ENCODE peak calls at places on chromosomes 3 and 15, in five cellular contexts. One of them, this sample, is unnamed.

GRCh38 chr15:93300796-93301195 is 211.8 kb upstream of the RGMA start:
- DNase-seq in WTC11: no peak
- DNase-seq in nephron progenitor cell: no peak
- DNase-seq in NB4: no peak
- DNase-seq in neural crest cell: no peak
- DNase-seq in this sample: no peak

GRCh38 chr3:104245981-104246380 is 1120.7 kb upstream of the ALCAM start:
- DNase-seq in WTC11: no peak
- DNase-seq in nephron progenitor cell: no peak
- DNase-seq in NB4: no peak
- DNase-seq in neural crest cell: no peak
- DNase-seq in this sample: no peak

GRCh38 chr15:101156509-101157159 is 95.2 kb downstream of the CHSY1 start:
- DNase-seq in WTC11: no peak
- DNase-seq in nephron progenitor cell: peak
- DNase-seq in NB4: peak
- DNase-seq in neural crest cell: no peak
- DNase-seq in this sample: peak

GRCh38 chr15:88981244-88982215 is 68.4 kb upstream of the MFGE8 start:
- DNase-seq in WTC11: no peak
- DNase-seq in nephron progenitor cell: no peak
- DNase-seq in NB4: no peak
- DNase-seq in neural crest cell: no peak
- DNase-seq in this sample: no peak

GRCh38 chr3:43171770-43172169 is 65.9 kb upstream of the POMGNT2 start:
- DNase-seq in WTC11: no peak
- DNase-seq in nephron progenitor cell: no peak
- DNase-seq in NB4: no peak
- DNase-seq in neural crest cell: no peak
- DNase-seq in this sample: no peak

GRCh38 chr3:86180696-86181095 is 810.3 kb downstream of the VGLL3 start:
- DNase-seq in WTC11: peak
- DNase-seq in nephron progenitor cell: no peak
- DNase-seq in NB4: peak
- DNase-seq in neural crest cell: no peak
- DNase-seq in this sample: no peak

GRCh38 chr15:48630245-48630644 is 15.3 kb downstream of the FBN1 start:
- DNase-seq in WTC11: no peak
- DNase-seq in nephron progenitor cell: no peak
- DNase-seq in NB4: no peak
- DNase-seq in neural crest cell: no peak
- DNase-seq in this sample: no peak

GRCh38 chr3:72036899-72037298 is 252.0 kb upstream of the PROK2 start:
- DNase-seq in WTC11: no peak
- DNase-seq in nephron progenitor cell: no peak
- DNase-seq in NB4: no peak
- DNase-seq in neural crest cell: no peak
- DNase-seq in this sample: no peak

GRCh38 chr15:51380999-51381806 is 39.7 kb downstream of the GLDN start:
- DNase-seq in WTC11: peak
- DNase-seq in nephron progenitor cell: peak
- DNase-seq in NB4: peak
- DNase-seq in neural crest cell: peak
- DNase-seq in this sample: peak

GRCh38 chr3:9405756-9406155 is 8.3 kb downstream of the SETD5 start:
- DNase-seq in WTC11: no peak
- DNase-seq in nephron progenitor cell: no peak
- DNase-seq in NB4: no peak
- DNase-seq in neural crest cell: no peak
- DNase-seq in this sample: no peak

GRCh38 chr3:124118397-124118796 is 126.5 kb upstream of the ROPN1 start:
- DNase-seq in WTC11: no peak
- DNase-seq in nephron progenitor cell: no peak
- DNase-seq in NB4: no peak
- DNase-seq in neural crest cell: no peak
- DNase-seq in this sample: no peak

GRCh38 chr3:187261541-187261969 is 30.0 kb downstream of the MASP1 start:
- DNase-seq in WTC11: no peak
- DNase-seq in nephron progenitor cell: no peak
- DNase-seq in NB4: no peak
- DNase-seq in neural crest cell: no peak
- DNase-seq in this sample: no peak

GRCh38 chr3:180898572-180898971 is 13.9 kb upstream of the FXR1 start:
- DNase-seq in WTC11: no peak
- DNase-seq in nephron progenitor cell: no peak
- DNase-seq in NB4: no peak
- DNase-seq in neural crest cell: no peak
- DNase-seq in this sample: no peak

GRCh38 chr15:82146990-82147461 is 101.2 kb upstream of the MEX3B start:
- DNase-seq in WTC11: no peak
- DNase-seq in nephron progenitor cell: no peak
- DNase-seq in NB4: no peak
- DNase-seq in neural crest cell: no peak
- DNase-seq in this sample: no peak

GRCh38 chr15:70892002-70892911 is at the start of the genes LRRC49 and THAP10:
- DNase-seq in WTC11: peak
- DNase-seq in nephron progenitor cell: peak
- DNase-seq in NB4: peak
- DNase-seq in neural crest cell: peak
- DNase-seq in this sample: peak

DNA sequence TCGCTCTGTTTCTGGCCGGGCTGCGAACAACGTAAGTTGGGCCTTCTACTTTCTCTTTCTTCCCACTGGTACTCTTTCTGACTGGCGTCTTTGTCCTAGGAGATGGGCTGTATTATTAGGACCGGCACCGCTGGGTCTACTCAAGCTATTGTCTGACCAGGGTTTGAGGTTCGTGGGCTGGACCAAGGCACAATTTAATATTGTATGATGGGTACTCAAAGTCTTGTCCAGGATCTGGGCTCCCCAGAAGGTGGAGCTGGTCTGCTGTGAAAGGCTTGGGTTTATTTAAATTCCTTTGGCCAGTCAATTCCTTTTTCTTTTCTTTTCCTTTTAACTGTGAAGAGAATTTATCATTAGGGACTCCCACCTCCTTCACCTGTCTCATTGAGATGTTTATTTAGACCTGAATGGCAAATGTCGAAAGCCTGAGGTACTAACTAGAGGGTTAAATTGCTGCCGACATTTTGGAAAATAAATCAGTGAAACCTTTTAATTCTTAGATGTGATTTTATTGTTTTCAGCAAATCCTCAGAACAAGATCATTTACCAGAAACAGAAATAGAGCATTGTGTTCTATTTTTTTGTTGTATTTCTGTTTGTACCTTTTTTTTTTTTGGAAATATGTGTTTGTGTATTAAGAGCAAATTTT is 410 bp downstream of the LRRC49 start:
- DNase-seq in WTC11: no peak
- DNase-seq in nephron progenitor cell: no peak
- DNase-seq in NB4: peak
- DNase-seq in neural crest cell: no peak
- DNase-seq in this sample: no peak
- TF ChIP-seq CTCF in WTC11: no peak
- TF ChIP-seq CTCF in nephron progenitor cell: no peak
- TF ChIP-seq CTCF in NB4: peak
- TF ChIP-seq CTCF in neural crest cell: peak
- TF ChIP-seq CTCF in this sample: no peak

GRCh38 chr3:4983739-4984510 is 4.7 kb downstream of the BHLHE40 start:
- DNase-seq in WTC11: no peak
- DNase-seq in nephron progenitor cell: no peak
- DNase-seq in NB4: peak
- DNase-seq in neural crest cell: no peak
- DNase-seq in this sample: no peak

GRCh38 chr3:4986175-4986610 is 7.0 kb downstream of the BHLHE40 start:
- DNase-seq in WTC11: no peak
- DNase-seq in nephron progenitor cell: no peak
- DNase-seq in NB4: no peak
- DNase-seq in neural crest cell: no peak
- DNase-seq in this sample: no peak

GRCh38 chr3:4984511-4984864 is 5.3 kb downstream of the BHLHE40 start:
- DNase-seq in WTC11: no peak
- DNase-seq in nephron progenitor cell: no peak
- DNase-seq in NB4: no peak
- DNase-seq in neural crest cell: no peak
- DNase-seq in this sample: no peak

GRCh38 chr3:4986611-4987373 is 7.6 kb downstream of the BHLHE40 start:
- DNase-seq in WTC11: peak
- DNase-seq in nephron progenitor cell: peak
- DNase-seq in NB4: peak
- DNase-seq in neural crest cell: peak
- DNase-seq in this sample: peak

DNA sequence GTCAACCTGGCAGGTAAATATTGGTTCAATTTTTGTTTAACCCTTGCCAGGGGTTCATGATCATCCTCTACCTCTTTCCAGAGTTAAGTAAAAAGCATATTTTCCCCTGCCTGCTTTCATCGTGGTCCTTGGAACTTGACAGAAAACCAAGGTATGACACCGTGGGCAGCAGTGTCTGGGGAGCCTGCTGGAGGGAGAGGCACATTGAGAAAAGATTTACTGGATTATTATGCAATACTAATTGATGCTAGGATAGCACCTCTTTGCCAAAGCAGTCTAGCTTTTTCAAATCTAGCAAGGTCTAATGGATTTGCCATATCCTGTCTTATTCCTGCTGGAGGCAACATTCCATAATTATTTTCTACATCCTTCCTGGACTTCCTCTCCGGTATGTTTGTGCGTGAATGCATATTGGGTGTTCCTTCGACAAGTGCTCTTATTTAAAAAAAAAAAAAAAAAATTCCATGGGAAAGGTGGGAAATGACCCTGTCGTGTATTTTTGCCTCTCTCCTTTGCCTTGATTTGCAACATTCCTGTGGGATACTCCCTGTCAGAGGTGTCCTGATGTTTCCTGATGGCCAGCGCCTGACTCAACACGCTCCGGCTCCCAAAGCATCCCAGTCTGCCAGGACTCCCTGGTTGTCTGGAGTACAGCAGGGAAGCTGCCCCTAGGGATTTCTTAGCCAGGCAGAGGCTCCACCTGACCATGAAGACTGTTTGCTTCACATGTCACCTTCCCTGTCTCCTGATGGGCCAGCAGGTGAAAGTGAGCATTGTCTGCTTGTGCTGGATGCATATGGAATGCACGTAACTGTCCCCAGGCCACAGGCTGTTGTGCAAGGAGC is 6.3 kb downstream of the BHLHE40 start:
- DNase-seq in WTC11: no peak
- DNase-seq in nephron progenitor cell: no peak
- DNase-seq in NB4: peak
- DNase-seq in neural crest cell: no peak
- DNase-seq in this sample: no peak
- TF ChIP-seq CTCF in WTC11: no peak
- TF ChIP-seq CTCF in nephron progenitor cell: no peak
- TF ChIP-seq CTCF in NB4: no peak
- TF ChIP-seq CTCF in neural crest cell: no peak
- TF ChIP-seq CTCF in this sample: no peak

GRCh38 chr3:197525706-197526105 is 30.1 kb downstream of the BDH1 start:
- DNase-seq in WTC11: no peak
- DNase-seq in nephron progenitor cell: no peak
- DNase-seq in NB4: no peak
- DNase-seq in neural crest cell: no peak
- DNase-seq in this sample: no peak
- TF ChIP-seq CTCF in WTC11: no peak
- TF ChIP-seq CTCF in nephron progenitor cell: no peak
- TF ChIP-seq CTCF in NB4: peak
- TF ChIP-seq CTCF in neural crest cell: peak
- TF ChIP-seq CTCF in this sample: no peak

DNA sequence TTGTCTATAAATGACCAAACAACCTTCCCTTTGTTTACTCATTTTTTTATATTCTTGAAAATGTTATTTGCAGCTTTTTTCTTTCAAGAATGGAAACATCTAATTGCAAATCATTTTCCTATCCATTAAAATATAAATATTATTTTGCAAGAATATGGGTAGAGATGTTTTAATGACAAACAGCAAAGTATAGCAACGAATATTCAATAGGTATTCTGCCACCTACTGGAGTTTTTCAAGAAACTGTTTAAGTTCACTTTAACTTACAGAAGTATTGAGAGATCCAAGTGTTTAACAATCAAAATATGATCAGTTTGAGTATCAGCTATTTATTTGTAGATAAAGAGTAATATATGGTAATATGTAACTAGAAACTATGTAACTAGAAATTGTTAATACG is 6.9 kb upstream of the EOGT start:
- DNase-seq in WTC11: no peak
- DNase-seq in nephron progenitor cell: no peak
- DNase-seq in NB4: no peak
- DNase-seq in neural crest cell: no peak
- DNase-seq in this sample: no peak
- TF ChIP-seq CTCF in WTC11: no peak
- TF ChIP-seq CTCF in nephron progenitor cell: peak
- TF ChIP-seq CTCF in NB4: no peak
- TF ChIP-seq CTCF in neural crest cell: peak
- TF ChIP-seq CTCF in this sample: peak

This sample was measured in glutamatergic neuron.